ENCODE peak calls at places on chromosome 12, in eight cellular contexts. One of them, this sample, is unnamed.

GRCh38 chr12:110042260-110042659 is 6.1 kb downstream of the C12orf76 start:
- DNase-seq in cardiac muscle cell: no peak
- DNase-seq in naive thymus-derived CD4-positive, alpha-beta T cell: no peak
- DNase-seq in right cardiac atrium: no peak
- DNase-seq in colonic mucosa: no peak
- DNase-seq in H1: no peak
- DNase-seq in coronary artery: no peak
- DNase-seq in PC-3: no peak
- DNase-seq in this sample: no peak

GRCh38 chr12:67741234-67741633 is 92.7 kb downstream of the DYRK2 start:
- DNase-seq in PC-3: no peak
- DNase-seq in coronary artery: no peak
- DNase-seq in naive thymus-derived CD4-positive, alpha-beta T cell: no peak
- DNase-seq in H1: no peak
- DNase-seq in right cardiac atrium: no peak
- DNase-seq in cardiac muscle cell: no peak
- DNase-seq in colonic mucosa: no peak
- DNase-seq in this sample: no peak

GRCh38 chr12:67916266-67916970 is 72.8 kb upstream of the IFNG-AS1 start:
- DNase-seq in right cardiac atrium: no peak
- DNase-seq in cardiac muscle cell: no peak
- DNase-seq in PC-3: no peak
- DNase-seq in coronary artery: no peak
- DNase-seq in colonic mucosa: no peak
- DNase-seq in H1: no peak
- DNase-seq in naive thymus-derived CD4-positive, alpha-beta T cell: no peak
- DNase-seq in this sample: no peak

GRCh38 chr12:130666645-130667044 is 49.5 kb downstream of the RIMBP2 start:
- DNase-seq in coronary artery: no peak
- DNase-seq in PC-3: no peak
- DNase-seq in H1: no peak
- DNase-seq in naive thymus-derived CD4-positive, alpha-beta T cell: no peak
- DNase-seq in colonic mucosa: no peak
- DNase-seq in cardiac muscle cell: no peak
- DNase-seq in right cardiac atrium: no peak
- DNase-seq in this sample: no peak

GRCh38 chr12:11795910-11796459 is 146.5 kb downstream of the ETV6 start:
- DNase-seq in coronary artery: no peak
- DNase-seq in colonic mucosa: peak
- DNase-seq in H1: no peak
- DNase-seq in PC-3: peak
- DNase-seq in cardiac muscle cell: peak
- DNase-seq in right cardiac atrium: no peak
- DNase-seq in naive thymus-derived CD4-positive, alpha-beta T cell: no peak
- DNase-seq in this sample: no peak

GRCh38 chr12:12726543-12727093 is 9.4 kb downstream of the CDKN1B start:
- DNase-seq in right cardiac atrium: no peak
- DNase-seq in naive thymus-derived CD4-positive, alpha-beta T cell: no peak
- DNase-seq in colonic mucosa: no peak
- DNase-seq in PC-3: peak
- DNase-seq in cardiac muscle cell: no peak
- DNase-seq in coronary artery: no peak
- DNase-seq in H1: no peak
- DNase-seq in this sample: no peak

GRCh38 chr12:111446044-111446581 is 40.4 kb downstream of the SH2B3 start:
- DNase-seq in right cardiac atrium: no peak
- DNase-seq in coronary artery: peak
- DNase-seq in H1: no peak
- DNase-seq in naive thymus-derived CD4-positive, alpha-beta T cell: no peak
- DNase-seq in cardiac muscle cell: no peak
- DNase-seq in PC-3: no peak
- DNase-seq in colonic mucosa: peak
- DNase-seq in this sample: no peak

GRCh38 chr12:82479511-82479910 is 121.2 kb downstream of the METTL25 start:
- DNase-seq in H1: no peak
- DNase-seq in coronary artery: no peak
- DNase-seq in naive thymus-derived CD4-positive, alpha-beta T cell: no peak
- DNase-seq in right cardiac atrium: no peak
- DNase-seq in PC-3: peak
- DNase-seq in cardiac muscle cell: no peak
- DNase-seq in colonic mucosa: no peak
- DNase-seq in this sample: no peak

GRCh38 chr12:94140556-94140955 is 7.8 kb upstream of the PLXNC1 start:
- DNase-seq in H1: peak
- DNase-seq in right cardiac atrium: no peak
- DNase-seq in colonic mucosa: peak
- DNase-seq in coronary artery: no peak
- DNase-seq in cardiac muscle cell: peak
- DNase-seq in PC-3: peak
- DNase-seq in naive thymus-derived CD4-positive, alpha-beta T cell: no peak
- DNase-seq in this sample: no peak

GRCh38 chr12:2160043-2160442 is 107.3 kb downstream of the CACNA1C start:
- DNase-seq in naive thymus-derived CD4-positive, alpha-beta T cell: no peak
- DNase-seq in H1: no peak
- DNase-seq in coronary artery: no peak
- DNase-seq in right cardiac atrium: no peak
- DNase-seq in colonic mucosa: no peak
- DNase-seq in PC-3: no peak
- DNase-seq in cardiac muscle cell: no peak
- DNase-seq in this sample: no peak

GRCh38 chr12:97968641-97969171 is 506.1 kb downstream of the RMST start:
- DNase-seq in cardiac muscle cell: no peak
- DNase-seq in right cardiac atrium: no peak
- DNase-seq in colonic mucosa: no peak
- DNase-seq in naive thymus-derived CD4-positive, alpha-beta T cell: no peak
- DNase-seq in H1: no peak
- DNase-seq in PC-3: no peak
- DNase-seq in coronary artery: no peak
- DNase-seq in this sample: no peak

GRCh38 chr12:31633464-31633863 is 26.0 kb upstream of the ETFBKMT start:
- DNase-seq in H1: no peak
- DNase-seq in PC-3: no peak
- DNase-seq in colonic mucosa: no peak
- DNase-seq in naive thymus-derived CD4-positive, alpha-beta T cell: no peak
- DNase-seq in coronary artery: no peak
- DNase-seq in cardiac muscle cell: no peak
- DNase-seq in right cardiac atrium: no peak
- DNase-seq in this sample: no peak

GRCh38 chr12:31634620-31635019 is 24.9 kb upstream of the ETFBKMT start:
- DNase-seq in right cardiac atrium: no peak
- DNase-seq in colonic mucosa: no peak
- DNase-seq in H1: no peak
- DNase-seq in PC-3: no peak
- DNase-seq in coronary artery: no peak
- DNase-seq in cardiac muscle cell: no peak
- DNase-seq in naive thymus-derived CD4-positive, alpha-beta T cell: no peak
- DNase-seq in this sample: no peak

GRCh38 chr12:31626270-31626669 is 33.2 kb upstream of the ETFBKMT start:
- DNase-seq in cardiac muscle cell: no peak
- DNase-seq in right cardiac atrium: no peak
- DNase-seq in naive thymus-derived CD4-positive, alpha-beta T cell: no peak
- DNase-seq in H1: no peak
- DNase-seq in coronary artery: no peak
- DNase-seq in colonic mucosa: no peak
- DNase-seq in PC-3: no peak
- DNase-seq in this sample: no peak

GRCh38 chr12:31629756-31630732 is 29.4 kb upstream of the ETFBKMT start:
- DNase-seq in cardiac muscle cell: peak
- DNase-seq in coronary artery: no peak
- DNase-seq in H1: no peak
- DNase-seq in PC-3: no peak
- DNase-seq in right cardiac atrium: peak
- DNase-seq in colonic mucosa: no peak
- DNase-seq in naive thymus-derived CD4-positive, alpha-beta T cell: no peak
- DNase-seq in this sample: no peak
- H3K4me3 ChIP-seq in cardiac muscle cell: no peak
- H3K4me3 ChIP-seq in coronary artery: peak
- H3K4me3 ChIP-seq in H1: no peak
- H3K4me3 ChIP-seq in PC-3: no peak
- H3K4me3 ChIP-seq in right cardiac atrium: no peak
- H3K4me3 ChIP-seq in colonic mucosa: no peak
- H3K4me3 ChIP-seq in naive thymus-derived CD4-positive, alpha-beta T cell: no peak
- H3K4me3 ChIP-seq in this sample: no peak

GRCh38 chr12:120571299-120571698 is 9.9 kb downstream of the POP5 start:
- DNase-seq in H1: no peak
- DNase-seq in cardiac muscle cell: no peak
- DNase-seq in PC-3: no peak
- DNase-seq in colonic mucosa: no peak
- DNase-seq in naive thymus-derived CD4-positive, alpha-beta T cell: no peak
- DNase-seq in right cardiac atrium: no peak
- DNase-seq in coronary artery: no peak
- DNase-seq in this sample: no peak
- H3K27ac ChIP-seq in H1: no peak
- H3K27ac ChIP-seq in cardiac muscle cell: peak
- H3K27ac ChIP-seq in PC-3: no peak
- H3K27ac ChIP-seq in colonic mucosa: no peak
- H3K27ac ChIP-seq in naive thymus-derived CD4-positive, alpha-beta T cell: no peak
- H3K27ac ChIP-seq in right cardiac atrium: no peak
- H3K27ac ChIP-seq in coronary artery: peak
- H3K27ac ChIP-seq in this sample: no peak

GRCh38 chr12:30926243-30927209 is at the start of gene TSPAN11:
- DNase-seq in coronary artery: no peak
- DNase-seq in naive thymus-derived CD4-positive, alpha-beta T cell: no peak
- DNase-seq in PC-3: no peak
- DNase-seq in cardiac muscle cell: peak
- DNase-seq in right cardiac atrium: peak
- DNase-seq in colonic mucosa: no peak
- DNase-seq in H1: peak
- DNase-seq in this sample: no peak
- H3K4me3 ChIP-seq in coronary artery: peak
- H3K4me3 ChIP-seq in naive thymus-derived CD4-positive, alpha-beta T cell: no peak
- H3K4me3 ChIP-seq in PC-3: no peak
- H3K4me3 ChIP-seq in cardiac muscle cell: peak
- H3K4me3 ChIP-seq in right cardiac atrium: peak
- H3K4me3 ChIP-seq in colonic mucosa: peak
- H3K4me3 ChIP-seq in H1: peak
- H3K4me3 ChIP-seq in this sample: peak

GRCh38 chr12:58950739-58951100 is 30.4 kb upstream of the LRIG3 start:
- DNase-seq in right cardiac atrium: no peak
- DNase-seq in cardiac muscle cell: no peak
- DNase-seq in PC-3: no peak
- DNase-seq in naive thymus-derived CD4-positive, alpha-beta T cell: no peak
- DNase-seq in H1: no peak
- DNase-seq in colonic mucosa: peak
- DNase-seq in coronary artery: no peak
- DNase-seq in this sample: no peak
- H3K27ac ChIP-seq in right cardiac atrium: no peak
- H3K27ac ChIP-seq in cardiac muscle cell: no peak
- H3K27ac ChIP-seq in PC-3: no peak
- H3K27ac ChIP-seq in naive thymus-derived CD4-positive, alpha-beta T cell: no peak
- H3K27ac ChIP-seq in H1: no peak
- H3K27ac ChIP-seq in colonic mucosa: peak
- H3K27ac ChIP-seq in coronary artery: no peak
- H3K27ac ChIP-seq in this sample: no peak